ENCODE peak calls at places on chromosomes 16 and 17, in six cellular contexts. T is Caco-2; V is tibial nerve; Y is SJCRH30; E is CD4-positive, alpha-beta T cell; B is pancreas. P is an unnamed sample.

GRCh38 chr17:68424861-68425260 is 32.4 kb downstream of the WIPI1 start:
- DNase-seq in T (peak; percentile 17), V (no peak), Y (no peak), E (no peak), B (no peak), P (no peak)

GRCh38 chr17:82674656-82675475 is 23.6 kb downstream of the RAB40B start:
- DNase-seq in T (no peak), V (no peak), Y (no peak), E (no peak), B (no peak), P (no peak)

GRCh38 chr17:34980681-34981537 is 597 bp downstream of the LIG3 start:
- DNase-seq in T (peak; percentile 85), V (peak; percentile 71), Y (peak; percentile 85), E (peak; percentile 57), B (peak; percentile 60), P (peak; percentile 78)

GRCh38 chr17:75683467-75684041 is 16.4 kb downstream of the SAP30BP start:
- DNase-seq in T (peak; percentile 37), V (no peak), Y (no peak), E (no peak), B (no peak), P (no peak)

GRCh38 chr17:78917451-78918307 is 7.5 kb downstream of the TIMP2 start:
- DNase-seq in T (no peak), V (no peak), Y (peak; percentile 70), E (no peak), B (no peak), P (no peak)

GRCh38 chr16:88651276-88651988 is 579 bp upstream of the CYBA start:
- DNase-seq in T (peak; percentile 44), V (no peak), Y (no peak), E (no peak), B (peak; percentile 36), P (peak; percentile 52)

GRCh38 chr16:86300746-86301480 is 209.4 kb upstream of the FOXF1 start:
- DNase-seq in T (no peak), V (no peak), Y (peak; percentile 66), E (no peak), B (no peak), P (no peak)

GRCh38 chr16:90019543-90020259 is 445 bp upstream of the DBNDD1 start:
- DNase-seq in T (peak; percentile 91), V (no peak), Y (peak; percentile 62), E (no peak), B (peak; percentile 48), P (peak; percentile 64)

GRCh38 chr17:7466644-7467341 is 12.6 kb downstream of the ZBTB4 start:
- DNase-seq in T (no peak), V (peak; percentile 71), Y (no peak), E (no peak), B (no peak), P (no peak)

GRCh38 chr17:28705728-28706334 is 5.9 kb downstream of the PROCA1 start:
- DNase-seq in T (no peak), V (no peak), Y (no peak), E (no peak), B (no peak), P (no peak)

GRCh38 chr17:17811381-17812210 is 25.2 kb downstream of the SREBF1 start:
- DNase-seq in T (no peak), V (no peak), Y (peak; percentile 56), E (no peak), B (no peak), P (no peak)

GRCh38 chr17:22703786-22704441 is 1011.6 kb downstream of the KCNJ18 start:
- DNase-seq in T (peak; percentile 20), V (no peak), Y (no peak), E (no peak), B (no peak), P (no peak)

GRCh38 chr17:76688165-76688622 is 22.6 kb downstream of the MXRA7 start:
- DNase-seq in T (no peak), V (no peak), Y (no peak), E (no peak), B (no peak), P (no peak)

GRCh38 chr16:49498241-49499017 is 124.8 kb downstream of the C16orf78 start:
- DNase-seq in T (no peak), V (no peak), Y (no peak), E (no peak), B (no peak), P (no peak)

GRCh38 chr16:55711959-55712876 is 56.4 kb downstream of the SLC6A2 start:
- DNase-seq in T (peak; percentile 81), V (peak; percentile 84), Y (peak; percentile 84), E (peak; percentile 34), B (peak; percentile 38), P (no peak)

GRCh38 chr16:84735846-84736586 is 36.2 kb downstream of the USP10 start:
- DNase-seq in T (no peak), V (no peak), Y (no peak), E (peak; percentile 11), B (no peak), P (peak; percentile 21)

GRCh38 chr17:18033442-18034099 is 5.4 kb downstream of the ATPAF2 start:
- DNase-seq in T (peak; percentile 75), V (peak; percentile 73), Y (peak; percentile 98), E (peak; percentile 22), B (peak; percentile 53), P (peak; percentile 27)

GRCh38 chr16:890716-891352 is 80.0 kb downstream of the LMF1 start:
- DNase-seq in T (no peak), V (no peak), Y (no peak), E (no peak), B (no peak), P (no peak)

GRCh38 chr16:5916711-5917191 is 819.2 kb upstream of the EEF2KMT start:
- DNase-seq in T (no peak), V (no peak), Y (no peak), E (no peak), B (no peak), P (no peak)
- H3K9me3 ChIP-seq in T (no peaks in the 10 kb centered on the region), V (no peaks in the 10 kb centered on the region), Y (no peaks in the 10 kb centered on the region), E (no peaks in the 10 kb centered on the region), B (no peaks in the 10 kb centered on the region), P (no peaks in the 10 kb centered on the region)

GRCh38 chr16:35173295-35173694 is 1713.9 kb downstream of the TP53TG3F start:
- DNase-seq in T (no peak), V (no peak), Y (no peak), E (no peak), B (no peak), P (no peak)
- H3K9me3 ChIP-seq in T (no peaks in the 10 kb centered on the region), V (no peaks in the 10 kb centered on the region), Y (no peaks in the 10 kb centered on the region), E (peaks cover 8% of the 10 kb centered on the region), B (no peaks in the 10 kb centered on the region), P (no peaks in the 10 kb centered on the region)

DNA sequence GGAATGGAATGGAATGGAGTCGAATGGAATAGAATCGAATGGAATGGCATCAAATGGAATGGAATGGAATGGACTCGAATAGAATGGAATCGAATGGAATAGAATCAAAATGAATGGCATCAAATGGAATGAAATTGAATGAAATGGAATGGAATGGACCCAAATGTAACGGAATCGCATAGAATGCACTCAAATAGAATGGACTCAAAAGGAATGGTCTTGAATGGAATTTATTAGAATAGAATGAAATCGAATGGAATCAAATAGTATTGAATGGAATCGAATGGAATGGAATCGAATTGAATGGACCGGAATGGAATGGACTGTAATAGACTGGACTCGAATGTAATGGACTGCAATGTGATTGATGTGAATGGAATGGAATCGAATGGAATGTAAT is 501.4 kb upstream of the WSB1 start:
- DNase-seq in T (no peak), V (no peak), Y (no peak), E (no peak), B (no peak), P (no peak)
- H3K9me3 ChIP-seq in T (peaks cover 34% of the 10 kb centered on the region), V (no peaks in the 10 kb centered on the region), Y (no peaks in the 10 kb centered on the region), E (peaks cover 69% of the 10 kb centered on the region), B (no peaks in the 10 kb centered on the region), P (peaks cover 24% of the 10 kb centered on the region)

GRCh38 chr16:35711958-35712357 is 2252.5 kb downstream of the TP53TG3F start:
- DNase-seq in T (no peak), V (no peak), Y (no peak), E (no peak), B (no peak), P (no peak)

GRCh38 chr16:35711435-35711834 is 2252.0 kb downstream of the TP53TG3F start:
- DNase-seq in T (no peak), V (no peak), Y (no peak), E (no peak), B (no peak), P (no peak)

GRCh38 chr16:35706901-35707300 is 2247.5 kb downstream of the TP53TG3F start:
- DNase-seq in T (no peak), V (no peak), Y (no peak), E (no peak), B (no peak), P (no peak)
- H3K9me3 ChIP-seq in T (no peaks in the 10 kb centered on the region), V (no peaks in the 10 kb centered on the region), Y (no peaks in the 10 kb centered on the region), E (peaks cover 22% of the 10 kb centered on the region), B (no peaks in the 10 kb centered on the region), P (no peaks in the 10 kb centered on the region)

GRCh38 chr16:21076186-21076883 is 74.3 kb downstream of the DNAH3 start:
- DNase-seq in T (no peak), V (no peak), Y (no peak), E (no peak), B (no peak), P (no peak)
- H3K9me3 ChIP-seq in T (no peaks in the 10 kb centered on the region), V (no peaks in the 10 kb centered on the region), Y (no peaks in the 10 kb centered on the region), E (no peaks in the 10 kb centered on the region), B (no peaks in the 10 kb centered on the region), P (no peaks in the 10 kb centered on the region)

GRCh38 chr16:3317315-3317999 is 12.2 kb downstream of the ZNF75A start:
- DNase-seq in T (no peak), V (no peak), Y (no peak), E (no peak), B (no peak), P (no peak)

GRCh38 chr16:3327514-3327913 is 22.2 kb downstream of the ZNF75A start:
- DNase-seq in T (no peak), V (no peak), Y (no peak), E (no peak), B (no peak), P (no peak)

DNA sequence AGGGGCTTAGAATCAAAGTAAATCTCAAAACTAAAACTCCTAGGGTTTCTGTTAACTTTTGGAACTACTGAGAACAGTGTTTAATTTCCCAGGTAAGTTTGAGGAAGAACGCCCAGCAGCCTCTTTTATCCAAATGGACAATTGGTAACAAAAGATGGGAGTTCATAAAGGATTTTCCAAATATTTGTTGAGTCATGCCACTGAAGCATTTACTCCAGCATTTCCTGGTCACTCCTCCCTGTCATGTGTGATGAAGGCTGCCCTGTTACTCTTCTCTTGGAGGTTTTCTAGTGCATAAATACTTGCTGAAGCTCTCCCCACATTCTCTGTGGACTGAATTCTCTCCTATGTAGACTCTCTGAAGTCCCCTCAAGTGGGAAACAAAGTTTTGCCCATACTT is 16.5 kb downstream of the ZNF75A start:
- DNase-seq in T (no peak), V (no peak), Y (no peak), E (no peak), B (no peak), P (no peak)
- H3K9me3 ChIP-seq in T (peaks cover 26% of the 10 kb centered on the region), V (peaks cover 10% of the 10 kb centered on the region), Y (peaks cover 13% of the 10 kb centered on the region), E (peaks cover 63% of the 10 kb centered on the region), B (no peaks in the 10 kb centered on the region), P (peaks cover 36% of the 10 kb centered on the region)